ENCODE peak calls at places on chromosomes 13 and 19, in nine cellular contexts. A, S, W, P, D, Z, L, T and Q are unnamed samples.

GRCh38 chr13:22061371-22061805 is 390.5 kb downstream of the FGF9 start:
- DNase-seq in A (no peak), S (no peak), W (no peak), P (no peak), D (no peak), Z (no peak), L (peak; percentile 73), T (peak; percentile 29), Q (peak; percentile 56)

GRCh38 chr13:98228661-98229349 is 51.7 kb upstream of the RNF113B start:
- DNase-seq in A (no peak), S (no peak), W (no peak), P (no peak), D (peak; percentile 74), Z (no peak), L (no peak), T (no peak), Q (no peak)

GRCh38 chr13:99926014-99926731 is 45.4 kb downstream of the ZIC5 start:
- DNase-seq in A (no peak), S (peak; percentile 62), W (no peak), P (no peak), D (peak; percentile 16), Z (no peak), L (no peak), T (peak; percentile 84), Q (no peak)

GRCh38 chr13:32195713-32196112 is 119.5 kb downstream of the ZAR1L start:
- DNase-seq in A (no peak), S (no peak), W (no peak), P (no peak), D (no peak), Z (no peak), L (no peak), T (no peak), Q (no peak)

GRCh38 chr19:17125052-17125727 is 49.6 kb downstream of the MYO9B start:
- DNase-seq in A (no peak), S (no peak), W (peak; percentile 25), P (no peak), D (peak; percentile 34), Z (no peak), L (no peak), T (no peak), Q (peak; percentile 88)

GRCh38 chr13:45238945-45239795 is 38.3 kb upstream of the KCTD4 start:
- DNase-seq in A (no peak), S (peak; percentile 96), W (no peak), P (no peak), D (peak; percentile 62), Z (no peak), L (no peak), T (no peak), Q (no peak)

GRCh38 chr19:55443824-55444719 is 972 bp upstream of the SHISA7 start:
- DNase-seq in A (no peak), S (no peak), W (no peak), P (no peak), D (no peak), Z (no peak), L (no peak), T (peak; percentile 50), Q (no peak)

GRCh38 chr13:111213964-111214726 is 99.0 kb downstream of the ARHGEF7 start:
- DNase-seq in A (peak; percentile 28), S (no peak), W (no peak), P (no peak), D (no peak), Z (no peak), L (no peak), T (peak; percentile 78), Q (no peak)

GRCh38 chr19:47778954-47779351 is 450 bp downstream of the SELENOW start:
- DNase-seq in A (peak; percentile 24), S (no peak), W (no peak), P (no peak), D (no peak), Z (peak; percentile 44), L (no peak), T (peak; percentile 46), Q (no peak)

GRCh38 chr13:33757713-33758112 is 60.2 kb upstream of the RFC3 start:
- DNase-seq in A (no peak), S (no peak), W (no peak), P (no peak), D (no peak), Z (no peak), L (no peak), T (no peak), Q (no peak)